ENCODE peak calls at places on chromosomes 3 and 15, in eight cellular contexts. H, E, M, Z, U, S, L and K are unnamed samples.

GRCh38 chr3:23406576-23406975 is 203.4 kb downstream of the UBE2E2 start:
- DNase-seq in H (no peak), E (peak; percentile 17), M (no peak), Z (peak; percentile 47), U (no peak), S (no peak), L (no peak), K (no peak)

GRCh38 chr15:78055923-78056713 is 21.4 kb downstream of the TBC1D2B start:
- DNase-seq in H (no peak), E (no peak), M (peak; percentile 50), Z (peak; percentile 58), U (no peak), S (no peak), L (no peak), K (no peak)

GRCh38 chr3:1092771-1093170 is at the start of gene CNTN6:
- DNase-seq in H (no peak), E (peak; percentile 29), M (no peak), Z (no peak), U (no peak), S (peak; percentile 37), L (no peak), K (no peak)

GRCh38 chr3:186589115-186589514 is 18.6 kb downstream of the DNAJB11 start:
- DNase-seq in H (no peak), E (no peak), M (peak; percentile 52), Z (peak; percentile 70), U (no peak), S (no peak), L (no peak), K (no peak)

GRCh38 chr3:63034106-63034505 is 158.9 kb upstream of the CADPS start:
- DNase-seq in H (no peak), E (no peak), M (no peak), Z (no peak), U (no peak), S (peak; percentile 31), L (no peak), K (no peak)

GRCh38 chr3:50192124-50192523 is 714 bp downstream of the GNAT1 start:
- DNase-seq in H (no peak), E (no peak), M (no peak), Z (no peak), U (no peak), S (no peak), L (no peak), K (no peak)

GRCh38 chr3:52860424-52860768 is 25.6 kb upstream of the MUSTN1 start:
- DNase-seq in H (no peak), E (no peak), M (no peak), Z (no peak), U (no peak), S (no peak), L (no peak), K (no peak)

GRCh38 chr15:44029003-44029402 is 166.1 kb downstream of the FRMD5 start:
- DNase-seq in H (no peak), E (no peak), M (no peak), Z (no peak), U (no peak), S (no peak), L (no peak), K (no peak)

GRCh38 chr3:65473746-65474145 is 565.0 kb downstream of the MAGI1 start:
- DNase-seq in H (no peak), E (peak; percentile 28), M (peak; percentile 21), Z (peak; percentile 58), U (no peak), S (peak; percentile 22), L (no peak), K (no peak)

GRCh38 chr15:75410196-75410595 is 41.3 kb downstream of the SIN3A start:
- DNase-seq in H (peak; percentile 37), E (no peak), M (no peak), Z (no peak), U (no peak), S (no peak), L (no peak), K (no peak)

GRCh38 chr3:177220136-177220974 is 23.1 kb upstream of the TBL1XR1 start:
- DNase-seq in H (no peak), E (no peak), M (no peak), Z (peak; percentile 17), U (no peak), S (peak; percentile 51), L (no peak), K (no peak)

GRCh38 chr3:20400686-20401085 is 214.7 kb upstream of the SGO1 start:
- DNase-seq in H (no peak), E (no peak), M (no peak), Z (no peak), U (no peak), S (no peak), L (no peak), K (no peak)

GRCh38 chr15:57395292-57395691 is 19.0 kb downstream of the CGNL1 start:
- DNase-seq in H (peak; percentile 47), E (peak; percentile 89), M (peak; percentile 75), Z (peak; percentile 51), U (no peak), S (peak; percentile 95), L (no peak), K (no peak)

GRCh38 chr3:13021141-13021933 is 51.9 kb downstream of the IQSEC1 start:
- DNase-seq in H (peak; percentile 58), E (no peak), M (peak; percentile 45), Z (no peak), U (no peak), S (no peak), L (peak; percentile 76), K (peak; percentile 66)

GRCh38 chr3:50345586-50345985 is at the start of gene ZMYND10:
- DNase-seq in H (peak; percentile 78), E (peak; percentile 21), M (peak; percentile 59), Z (peak; percentile 63), U (peak; percentile 80), S (no peak), L (peak; percentile 72), K (peak; percentile 85)

GRCh38 chr15:40234783-40235182 is 4.1 kb upstream of the PAK6 start:
- DNase-seq in H (no peak), E (no peak), M (no peak), Z (peak; percentile 69), U (no peak), S (no peak), L (no peak), K (no peak)

GRCh38 chr3:15977089-15977488 is 179.3 kb upstream of the ANKRD28 start:
- DNase-seq in H (no peak), E (no peak), M (no peak), Z (no peak), U (no peak), S (no peak), L (no peak), K (no peak)

GRCh38 chr15:80989110-80989517 is 505 bp downstream of the MESD start:
- DNase-seq in H (no peak), E (no peak), M (no peak), Z (no peak), U (no peak), S (no peak), L (no peak), K (no peak)

GRCh38 chr3:169966951-169967915 is 626 bp downstream of the SEC62 start:
- DNase-seq in H (peak; percentile 67), E (peak; percentile 46), M (peak; percentile 67), Z (peak; percentile 66), U (no peak), S (peak; percentile 37), L (peak; percentile 42), K (peak; percentile 45)

GRCh38 chr3:130901463-130902204 is 7.8 kb downstream of the ATP2C1 start:
- DNase-seq in H (no peak), E (no peak), M (no peak), Z (peak; percentile 11), U (no peak), S (no peak), L (no peak), K (no peak)

GRCh38 chr3:31533169-31533870 is 595 bp downstream of the STT3B start:
- DNase-seq in H (peak; percentile 67), E (peak; percentile 22), M (no peak), Z (peak; percentile 40), U (peak; percentile 84), S (peak; percentile 8), L (peak; percentile 69), K (peak; percentile 39)

GRCh38 chr3:168250415-168250861 is 154.7 kb upstream of the GOLIM4 start:
- DNase-seq in H (peak; percentile 74), E (peak; percentile 24), M (no peak), Z (peak; percentile 2), U (no peak), S (peak; percentile 3), L (no peak), K (peak; percentile 23)

GRCh38 chr3:21752749-21753347 is 1.8 kb upstream of the ZNF385D start:
- DNase-seq in H (peak; percentile 34), E (peak; percentile 75), M (peak; percentile 85), Z (peak; percentile 73), U (no peak), S (peak; percentile 47), L (no peak), K (no peak)

GRCh38 chr3:38510631-38511030 is 14.5 kb downstream of the EXOG start:
- DNase-seq in H (no peak), E (no peak), M (no peak), Z (peak; percentile 60), U (no peak), S (no peak), L (no peak), K (no peak)

GRCh38 chr3:83928391-83928790 is 1030.4 kb upstream of the CADM2 start:
- DNase-seq in H (peak; percentile 50), E (no peak), M (peak; percentile 18), Z (peak; percentile 37), U (no peak), S (no peak), L (no peak), K (peak; percentile 5)

GRCh38 chr3:61613666-61614065 is 52.3 kb downstream of the PTPRG start:
- DNase-seq in H (no peak), E (no peak), M (no peak), Z (no peak), U (no peak), S (peak; percentile 30), L (no peak), K (no peak)
- TF ChIP-seq CTCF in H (no peak), E (no peak), M (no peak), Z (no peak), U (no peak), S (no peak), L (no peak), K (no peak)

GRCh38 chr3:68876112-68876713 is 56.1 kb downstream of the TAFA4 start:
- DNase-seq in H (peak; percentile 74), E (peak; percentile 77), M (peak; percentile 76), Z (peak; percentile 74), U (no peak), S (peak; percentile 35), L (peak; percentile 47), K (peak; percentile 32)
- TF ChIP-seq CTCF in H (peak; percentile 81), E (peak; percentile 88), M (peak; percentile 94), Z (peak; percentile 96), U (peak; percentile 52), S (peak; percentile 96), L (peak; percentile 98), K (peak; percentile 73)

DNA sequence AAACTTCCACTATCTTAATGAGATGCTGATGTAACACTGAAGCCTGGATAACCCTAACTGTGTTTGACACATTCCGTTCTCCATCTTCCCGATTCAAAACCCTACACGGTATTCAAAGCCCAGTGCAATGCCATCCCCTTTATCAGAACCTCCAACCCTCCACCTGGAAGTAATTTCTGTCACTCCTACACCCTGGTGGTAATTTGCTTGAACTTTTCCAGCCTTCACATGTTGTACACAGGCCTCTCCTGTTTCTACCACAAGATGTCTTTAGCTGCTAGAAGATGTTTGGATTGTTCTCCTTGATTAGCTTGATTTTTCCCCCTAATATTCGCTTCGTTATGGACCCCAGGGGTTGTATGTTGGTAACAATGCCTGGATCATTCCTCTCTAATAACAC is 208.9 kb downstream of the CHST2 start:
- DNase-seq in H (no peak), E (no peak), M (no peak), Z (no peak), U (no peak), S (no peak), L (no peak), K (no peak)
- TF ChIP-seq CTCF in H (no peak), E (peak; percentile 2), M (peak; percentile 7), Z (no peak), U (no peak), S (no peak), L (no peak), K (no peak)

GRCh38 chr3:110413291-110413690 is 658.3 kb upstream of the NECTIN3 start:
- DNase-seq in H (no peak), E (no peak), M (no peak), Z (no peak), U (no peak), S (no peak), L (no peak), K (no peak)
- TF ChIP-seq CTCF in H (no peak), E (no peak), M (no peak), Z (no peak), U (no peak), S (no peak), L (no peak), K (no peak)